ENCODE peak calls at places on chromosomes 13 and 19, in six cellular contexts. N is tibial nerve, Z is stomach, L is A549, F is suprapubic skin, I is K562. R is an unnamed sample.

GRCh38 chr19:55973982-55974381 is 12.6 kb upstream of the NLRP5 start:
- DNase-seq in L (no peak), N (no peak), Z (no peak), F (no peak), I (no peak), R (no peak)

GRCh38 chr19:3987619-3988371 is 2.5 kb upstream of the EEF2 start:
- DNase-seq in I (peak), L (peak), N (peak), F (no peak), Z (peak), R (peak)

GRCh38 chr13:98279473-98280175 is 102.6 kb upstream of the RNF113B start:
- DNase-seq in Z (no peak), I (no peak), F (no peak), L (no peak), N (no peak), R (no peak)

GRCh38 chr13:105047676-105048295 is 1487.7 kb downstream of the EFNB2 start:
- DNase-seq in I (no peak), L (no peak), Z (no peak), F (no peak), N (no peak), R (no peak)

GRCh38 chr19:44552324-44552723 is 22.8 kb upstream of the CEACAM20 start:
- DNase-seq in L (peak), I (peak), F (no peak), N (no peak), Z (no peak), R (no peak)

GRCh38 chr13:89897681-89898080 is 1449.8 kb upstream of the MIR17HG start:
- DNase-seq in L (no peak), N (no peak), I (no peak), Z (no peak), F (no peak), R (no peak)

GRCh38 chr19:38425810-38426466 is at the start of gene RASGRP4:
- DNase-seq in I (peak), N (no peak), Z (no peak), L (no peak), F (no peak), R (no peak)

GRCh38 chr19:1130801-1131717 is 27.3 kb downstream of the GPX4 start:
- DNase-seq in I (no peak), L (no peak), F (no peak), N (no peak), Z (peak), R (no peak)

GRCh38 chr13:80047406-80047805 is 293.5 kb downstream of the SPRY2 start:
- DNase-seq in I (no peak), N (no peak), L (no peak), Z (no peak), F (no peak), R (no peak)

GRCh38 chr19:1756264-1756663 is 3.0 kb downstream of the ONECUT3 start:
- DNase-seq in F (no peak), I (no peak), L (no peak), N (no peak), Z (no peak), R (no peak)

GRCh38 chr19:38268539-38268938 is 4.2 kb downstream of the SPINT2 start:
- DNase-seq in N (no peak), F (no peak), Z (no peak), I (no peak), L (no peak), R (no peak)

GRCh38 chr13:109941951-109942350 is 155.6 kb upstream of the IRS2 start:
- DNase-seq in I (no peak), L (no peak), N (no peak), Z (no peak), F (no peak), R (no peak)

GRCh38 chr13:99923877-99924582 is 47.5 kb downstream of the ZIC5 start:
- DNase-seq in N (no peak), I (no peak), Z (no peak), F (no peak), L (no peak), R (no peak)

GRCh38 chr19:48806518-48806817 is 4.4 kb downstream of the BCAT2 start:
- DNase-seq in F (no peak), Z (peak), N (no peak), L (peak), I (peak), R (no peak)

GRCh38 chr19:56927294-56927693 is 86.8 kb upstream of the PEG3 start:
- DNase-seq in L (no peak), Z (no peak), F (no peak), N (no peak), I (no peak), R (no peak)

GRCh38 chr19:49691243-49692101 is 556 bp downstream of the CPT1C start:
- DNase-seq in N (no peak), F (peak), Z (no peak), I (no peak), L (no peak), R (peak)

GRCh38 chr19:43780706-43781525 is at the start of gene KCNN4:
- DNase-seq in L (peak), N (no peak), Z (peak), I (peak), F (no peak), R (no peak)

GRCh38 chr13:72180253-72180952 is 313.4 kb upstream of the DACH1 start:
- DNase-seq in Z (no peak), I (no peak), L (no peak), N (no peak), F (no peak), R (no peak)

GRCh38 chr13:110012102-110012739 is 225.8 kb upstream of the IRS2 start:
- DNase-seq in L (peak), I (no peak), N (no peak), F (no peak), Z (no peak), R (no peak)

GRCh38 chr19:10135551-10136334 is 16.0 kb upstream of the EIF3G start:
- DNase-seq in L (no peak), I (no peak), F (no peak), N (no peak), Z (no peak), R (no peak)

GRCh38 chr13:89966524-89966923 is 1381.0 kb upstream of the MIR17HG start:
- DNase-seq in I (no peak), F (no peak), Z (no peak), N (no peak), L (no peak), R (no peak)

GRCh38 chr13:21567714-21568113 is 36.3 kb downstream of the MICU2 start:
- DNase-seq in I (peak), L (no peak), N (no peak), Z (no peak), F (no peak), R (no peak)

GRCh38 chr13:48636550-48636949 is 17.2 kb upstream of the CYSLTR2 start:
- DNase-seq in L (no peak), N (no peak), I (no peak), Z (no peak), F (no peak), R (no peak)

GRCh38 chr19:33393286-33394005 is 19.9 kb downstream of the CEBPG start:
- DNase-seq in N (no peak), L (no peak), I (no peak), F (no peak), Z (no peak), R (peak)

GRCh38 chr13:102002271-102002670 is 399.6 kb downstream of the FGF14 start:
- DNase-seq in L (no peak), I (no peak), N (no peak), F (no peak), Z (no peak), R (no peak)

GRCh38 chr13:35771898-35772297 is 295.4 kb upstream of the MAB21L1 start:
- DNase-seq in F (no peak), N (no peak), Z (no peak), L (no peak), I (no peak), R (no peak)

GRCh38 chr13:108270442-108270841 is 924 bp downstream of the TNFSF13B start:
- DNase-seq in N (no peak), Z (no peak), I (no peak), L (no peak), F (no peak), R (no peak)

DNA sequence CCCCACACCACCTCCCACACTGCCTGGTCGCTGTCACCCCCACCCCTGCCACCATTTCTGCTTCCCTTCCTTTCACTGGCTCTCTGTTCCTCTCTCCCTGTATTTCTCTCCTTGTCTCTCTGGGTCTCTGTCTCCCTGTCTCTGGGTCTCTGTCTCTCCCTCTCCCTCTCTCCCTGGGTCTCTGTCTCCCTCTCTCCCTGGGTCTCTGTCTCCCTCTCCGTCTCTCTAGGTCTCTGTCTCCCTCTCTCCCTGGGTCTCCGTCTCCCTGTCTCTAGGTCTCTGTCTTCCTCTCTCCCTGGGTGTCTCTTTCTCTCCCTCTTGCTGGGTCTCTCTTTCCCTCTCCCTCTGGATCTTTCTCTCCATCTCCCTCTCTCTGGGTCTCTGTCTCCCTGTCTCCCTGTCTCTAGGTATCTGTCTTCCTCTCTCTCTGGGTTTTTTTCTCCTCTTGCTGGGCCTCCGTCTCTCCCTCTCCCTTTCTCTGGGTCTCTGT is 21.6 kb downstream of the KLHL26 start:
- DNase-seq in Z (no peak), N (no peak), F (no peak), I (no peak), L (no peak), R (no peak)
- H3K4me3 ChIP-seq in Z (no peak), N (no peak), F (no peak), I (no peak), L (no peak), R (no peak)

GRCh38 chr13:39527301-39527700 is 75.7 kb downstream of the LHFPL6 start:
- DNase-seq in F (no peak), I (no peak), Z (no peak), N (no peak), L (no peak), R (no peak)

GRCh38 chr13:39530996-39531395 is 72.0 kb downstream of the LHFPL6 start:
- DNase-seq in Z (no peak), L (no peak), I (no peak), F (no peak), N (no peak), R (no peak)

GRCh38 chr13:39536274-39536673 is 66.7 kb downstream of the LHFPL6 start:
- DNase-seq in F (no peak), I (no peak), L (no peak), N (no peak), Z (no peak), R (no peak)

GRCh38 chr13:39527961-39528720 is 74.9 kb downstream of the LHFPL6 start:
- DNase-seq in Z (no peak), L (peak), N (no peak), I (no peak), F (no peak), R (no peak)

GRCh38 chr13:39531646-39532045 is 71.3 kb downstream of the LHFPL6 start:
- DNase-seq in L (no peak), I (no peak), N (no peak), Z (no peak), F (no peak), R (no peak)
- TF ChIP-seq EP300 in L (no peak), I (no peak), N (no peak), Z (no peak), F (no peak), R (no peak)

DNA sequence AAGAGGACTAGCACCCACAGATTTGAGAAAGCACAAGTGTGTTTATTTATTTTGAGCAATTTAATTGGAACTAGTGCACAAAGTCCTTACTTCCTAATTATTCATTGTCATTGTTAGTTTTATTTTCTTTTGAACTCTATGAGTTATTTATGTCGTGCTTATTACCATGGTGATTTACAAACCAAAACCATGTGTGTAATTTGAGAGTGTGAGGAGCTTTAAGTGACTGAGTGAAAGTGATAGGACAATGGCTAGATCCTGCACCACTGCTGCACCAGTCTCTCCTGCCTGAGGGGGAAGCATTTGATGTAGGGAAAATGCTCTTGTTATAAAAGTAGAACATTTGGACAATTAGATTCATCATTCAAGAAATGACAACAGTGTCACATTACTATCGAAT is 172.3 kb upstream of the KLF12 start:
- DNase-seq in L (no peak), N (no peak), Z (no peak), F (no peak), I (no peak), R (no peak)
- TF ChIP-seq CTCF in L (no peak), N (no peak), Z (no peak), F (no peak), I (no peak), R (no peak)

GRCh38 chr13:113050856-113051431 is 54.6 kb upstream of the F7 start:
- DNase-seq in N (no peak), F (no peak), L (no peak), Z (no peak), I (no peak), R (no peak)
- H3K4me3 ChIP-seq in N (no peak), F (no peak), L (no peak), Z (no peak), I (no peak), R (no peak)

GRCh38 chr19:47704024-47704423 is 9.2 kb upstream of the EHD2 start:
- DNase-seq in F (no peak), Z (no peak), L (no peak), I (no peak), N (no peak), R (no peak)
- TF ChIP-seq EP300 in F (no peak), Z (peak), L (no peak), I (no peak), N (no peak), R (no peak)

GRCh38 chr13:75549262-75550158 is at the start of gene UCHL3:
- DNase-seq in Z (peak), L (peak), N (peak), I (peak), F (peak), R (peak)
- TF ChIP-seq CTCF in Z (no peak), L (peak), N (peak), I (peak), F (peak), R (peak)

DNA sequence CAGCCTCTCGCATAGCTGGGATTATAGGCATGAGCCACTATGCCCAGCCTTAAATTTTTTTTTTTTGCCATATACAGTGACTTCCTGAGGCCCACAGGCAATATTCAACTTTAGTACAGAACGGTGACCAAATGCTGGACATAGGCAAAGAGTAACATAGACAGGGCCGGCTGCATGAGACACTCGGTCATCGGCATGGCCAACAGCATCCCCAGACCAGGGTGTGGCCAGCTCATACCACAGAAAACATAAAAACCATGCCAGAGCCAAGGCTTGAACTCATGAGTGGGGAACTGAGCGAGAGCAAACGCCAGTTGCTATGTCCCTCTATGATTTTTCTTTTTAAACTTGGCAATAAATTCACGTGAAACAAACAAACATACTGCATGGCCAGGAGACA is 17.0 kb downstream of the KANK2 start:
- DNase-seq in N (no peak), L (no peak), Z (no peak), F (no peak), I (no peak), R (no peak)
- H3K4me3 ChIP-seq in N (no peak), L (no peak), Z (no peak), F (no peak), I (no peak), R (no peak)

GRCh38 chr19:6589711-6590457 is 1.1 kb downstream of the CD70 start:
- DNase-seq in N (no peak), F (no peak), I (no peak), L (no peak), Z (no peak), R (no peak)
- TF ChIP-seq EP300 in N (no peak), F (no peak), I (no peak), L (no peak), Z (no peak), R (no peak)

GRCh38 chr13:54162069-54162468 is 1133.5 kb downstream of the OLFM4 start:
- DNase-seq in I (no peak), Z (no peak), F (no peak), N (no peak), L (no peak), R (no peak)
- TF ChIP-seq CTCF in I (no peak), Z (no peak), F (no peak), N (no peak), L (no peak), R (no peak)

DNA sequence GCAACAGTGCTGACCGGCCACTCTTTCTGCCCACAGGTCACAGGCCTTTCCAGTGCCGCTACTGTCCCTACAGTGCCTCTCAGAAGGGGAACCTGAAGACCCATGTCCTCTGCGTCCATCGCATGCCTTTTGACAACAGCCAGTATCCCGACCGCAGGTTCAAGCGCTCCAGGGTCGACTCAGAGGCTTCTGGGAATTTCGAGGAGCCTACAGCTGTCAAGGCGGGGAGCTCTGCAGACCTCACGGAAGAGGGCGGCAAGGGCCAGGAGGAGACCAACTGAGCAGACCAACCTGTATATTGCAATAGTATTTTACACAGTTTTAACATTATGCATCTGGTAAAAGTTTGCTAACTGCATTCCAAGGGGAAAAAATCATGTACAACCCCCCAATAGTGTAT is 338.5 kb downstream of the ZNF536 start:
- DNase-seq in I (no peak), Z (no peak), L (no peak), F (no peak), N (no peak), R (no peak)
- H3K4me3 ChIP-seq in I (no peak), Z (no peak), L (no peak), F (no peak), N (no peak), R (no peak)

R was measured in ovary.